ENCODE peak calls at places on chromosomes 3 and 15, in eight cellular contexts. K is psoas muscle, N is fibroblast of lung, V is sigmoid colon, U is adrenal gland, Z is ovary, S is lower lobe of right lung, M is ascending aorta. D is an unnamed sample.

GRCh38 chr15:62749445-62749844 is 293.1 kb upstream of the TPM1 start:
- DNase-seq in Z (no peak), S (no peak), U (no peak), V (no peak), M (no peak), K (no peak), N (peak; percentile 34), D (no peak)

GRCh38 chr15:74206801-74207281 is 4.3 kb upstream of the STRA6 start:
- DNase-seq in S (no peak), U (no peak), N (peak; percentile 83), V (no peak), M (no peak), K (no peak), Z (no peak), D (no peak)

GRCh38 chr15:55770261-55770660 is 27.3 kb upstream of the PRTG start:
- DNase-seq in U (no peak), V (no peak), S (no peak), M (no peak), K (no peak), Z (no peak), N (no peak), D (no peak)

GRCh38 chr15:42153874-42154575 is 2.4 kb downstream of the PLA2G4F start:
- DNase-seq in S (peak; percentile 71), V (no peak), U (no peak), K (no peak), N (no peak), Z (no peak), M (no peak), D (no peak)

GRCh38 chr15:29270169-29270955 is 740 bp upstream of the NSMCE3 start:
- DNase-seq in V (no peak), S (no peak), Z (no peak), M (no peak), N (peak; percentile 49), U (peak; percentile 8), K (no peak), D (no peak)

GRCh38 chr3:141427764-141428163 is 59.1 kb upstream of the RASA2 start:
- DNase-seq in V (no peak), M (no peak), N (no peak), U (no peak), S (no peak), K (no peak), Z (no peak), D (peak; percentile 65)

GRCh38 chr3:83926291-83926690 is 1032.5 kb upstream of the CADM2 start:
- DNase-seq in M (no peak), K (no peak), Z (no peak), S (no peak), N (no peak), V (no peak), U (no peak), D (no peak)

GRCh38 chr3:70744536-70744935 is 432.1 kb upstream of the MDFIC2 start:
- DNase-seq in S (no peak), U (no peak), Z (no peak), N (peak; percentile 23), V (no peak), K (no peak), M (no peak), D (no peak)

GRCh38 chr3:15271785-15272381 is 60.5 kb downstream of the SH3BP5 start:
- DNase-seq in N (no peak), V (peak; percentile 80), Z (no peak), S (peak; percentile 80), U (peak; percentile 61), K (peak; percentile 61), M (no peak), D (no peak)

DNA sequence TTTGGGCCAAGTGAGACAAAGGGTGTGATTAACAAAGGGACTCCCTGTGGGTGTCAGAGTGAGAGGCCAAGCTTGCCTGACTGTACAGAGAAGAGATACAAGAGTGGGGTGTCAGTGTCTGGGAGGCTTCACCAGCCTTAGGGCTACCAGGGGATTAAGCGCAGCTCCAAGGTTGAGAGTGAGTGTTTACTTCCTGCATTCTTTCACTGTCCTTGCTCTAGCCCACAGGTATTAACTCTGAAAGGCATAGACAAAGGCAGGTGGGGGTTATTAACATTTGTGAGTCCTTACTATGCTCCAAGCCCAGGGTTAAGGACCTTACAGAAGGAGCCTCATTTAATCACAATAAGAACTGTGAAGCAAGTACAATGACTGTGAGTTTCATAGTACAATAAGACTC is 107.6 kb downstream of the IL20RB start:
- DNase-seq in Z (no peak), M (no peak), U (no peak), V (no peak), N (no peak), S (no peak), K (no peak), D (no peak)
- H3K27ac ChIP-seq in Z (no peak overlapping the region), M (no peak overlapping the region), U (no peak overlapping the region), V (no peak overlapping the region), N (no peak overlapping the region), S (no peak overlapping the region), K (no peak overlapping the region), D (no peak overlapping the region)

GRCh38 chr15:80620141-80620540 is 75.0 kb upstream of the ABHD17C start:
- DNase-seq in S (no peak), N (no peak), V (no peak), K (no peak), M (no peak), U (no peak), Z (no peak), D (no peak)

GRCh38 chr15:80618666-80619481 is 76.2 kb upstream of the ABHD17C start:
- DNase-seq in V (no peak), M (no peak), Z (no peak), K (no peak), S (no peak), U (no peak), N (no peak), D (no peak)

GRCh38 chr15:80620931-80621330 is 74.2 kb upstream of the ABHD17C start:
- DNase-seq in N (no peak), M (no peak), V (no peak), K (no peak), Z (no peak), U (no peak), S (no peak), D (no peak)

GRCh38 chr15:80615783-80616391 is 79.2 kb upstream of the ABHD17C start:
- DNase-seq in U (peak; percentile 89), S (peak; percentile 79), M (no peak), K (peak; percentile 68), Z (peak; percentile 64), V (peak; percentile 81), N (peak; percentile 54), D (peak; percentile 55)

DNA sequence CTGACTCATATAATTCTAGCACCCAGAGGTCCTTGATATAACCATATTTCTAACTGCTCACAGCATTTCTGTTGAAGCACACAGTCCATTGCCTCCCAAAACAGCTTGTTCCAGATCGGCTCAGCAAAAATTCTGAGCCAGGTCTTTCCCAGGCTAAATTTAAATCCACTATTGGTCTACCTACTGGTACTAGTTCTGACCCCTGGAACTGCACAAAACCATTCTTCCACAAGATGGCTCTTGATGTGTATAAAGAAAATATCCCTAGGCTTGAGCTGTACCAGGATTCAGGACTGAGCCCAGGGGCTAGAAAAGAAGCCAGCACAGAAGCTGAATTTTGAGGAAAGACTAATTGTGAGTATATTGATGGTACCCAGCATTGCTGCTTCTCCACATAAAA is 75.4 kb upstream of the ABHD17C start:
- DNase-seq in Z (no peak), U (no peak), N (no peak), V (no peak), K (no peak), M (no peak), S (no peak), D (peak; percentile 17)
- TF ChIP-seq CTCF in Z (no peak), U (peak; percentile 30), N (peak; percentile 34), V (no peak), K (peak; percentile 35), M (no peak), S (peak; percentile 24), D (peak; percentile 11)

GRCh38 chr15:95620934-95621579 is 709.4 kb upstream of the NR2F2 start:
- DNase-seq in M (no peak), U (no peak), Z (no peak), V (no peak), K (no peak), N (peak; percentile 10), S (no peak), D (no peak)
- H3K4me3 ChIP-seq in M (no peak overlapping the region), U (no peak overlapping the region), Z (no peak overlapping the region), V (no peak overlapping the region), K (no peak overlapping the region), N (no peak overlapping the region), S (no peak overlapping the region), D (no peak overlapping the region)

DNA sequence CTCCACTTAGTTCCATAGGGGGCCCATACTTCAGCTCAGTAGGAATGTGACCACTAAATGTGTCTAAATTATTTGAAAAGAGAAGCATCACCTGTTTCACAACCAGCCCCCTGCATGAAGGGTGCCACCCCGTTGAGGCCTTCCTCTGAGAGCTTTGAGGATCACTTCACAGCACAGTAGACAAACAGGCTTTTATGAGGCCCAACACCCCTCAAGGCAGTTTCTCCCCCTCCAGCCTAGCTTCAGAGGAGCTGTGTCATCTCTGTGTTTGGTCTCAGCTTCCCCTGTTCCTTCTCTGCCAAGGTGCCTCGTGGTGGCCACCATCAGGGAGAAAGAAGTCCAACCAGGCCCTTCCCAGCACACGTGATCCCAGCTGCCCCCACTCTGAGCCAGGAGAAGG is 21.5 kb upstream of the DUSP7 start:
- DNase-seq in K (no peak), V (no peak), S (no peak), M (no peak), N (no peak), U (no peak), Z (no peak), D (no peak)
- H3K27ac ChIP-seq in K (no peak overlapping the region), V (peak overlapping the region; percentile 59), S (peak overlapping the region; percentile 71), M (peak overlapping the region; percentile 80), N (no peak overlapping the region), U (peak overlapping the region; percentile 91), Z (peak overlapping the region; percentile 43), D (no peak overlapping the region)

GRCh38 chr3:194869482-194870169 is 183.9 kb downstream of the FAM43A start:
- DNase-seq in U (no peak), M (no peak), V (no peak), Z (no peak), K (no peak), N (peak; percentile 68), S (no peak), D (no peak)
- TF ChIP-seq CTCF in U (no peak), M (no peak), V (no peak), Z (no peak), K (no peak), N (no peak), S (no peak), D (no peak)

DNA sequence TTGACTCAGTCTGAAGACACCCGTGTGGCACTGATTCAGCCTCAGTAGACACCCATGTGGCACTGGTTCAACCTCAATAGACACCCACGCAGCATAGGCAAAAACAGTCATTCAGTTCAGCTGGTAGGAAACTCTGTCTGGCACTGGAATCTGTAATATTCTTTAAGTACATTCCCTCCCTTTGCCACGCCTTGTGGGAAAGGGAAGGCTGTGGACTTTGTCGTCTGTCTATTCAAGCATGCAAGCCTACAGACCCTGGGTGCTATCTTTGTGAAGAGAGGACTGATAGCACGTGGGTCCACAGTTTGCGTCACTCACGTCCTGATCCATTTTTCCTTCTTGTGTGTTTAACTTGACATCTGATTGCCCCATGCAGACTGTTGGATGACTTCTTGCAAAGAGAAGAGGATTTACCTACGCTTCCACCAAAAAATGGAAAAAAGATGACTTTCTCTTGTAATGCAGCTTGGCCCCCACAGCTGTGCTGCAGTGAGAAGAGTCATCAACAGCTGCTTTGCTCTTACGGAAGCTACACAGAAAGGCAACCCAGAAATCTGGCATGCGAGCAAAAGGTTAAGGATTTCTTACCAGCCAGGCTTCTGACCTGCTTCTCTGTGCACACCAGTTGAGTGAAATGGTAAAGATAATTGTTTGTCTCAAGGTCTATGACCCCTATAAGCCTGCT is 278.1 kb downstream of the ULK4 start:
- DNase-seq in U (no peak), Z (no peak), S (no peak), N (peak; percentile 86), K (no peak), M (no peak), V (no peak), D (no peak)
- H3K4me3 ChIP-seq in U (no peak overlapping the region), Z (no peak overlapping the region), S (no peak overlapping the region), N (no peak overlapping the region), K (no peak overlapping the region), M (no peak overlapping the region), V (no peak overlapping the region), D (no peak overlapping the region)

GRCh38 chr15:78837131-78837530 is 25.9 kb upstream of the ADAMTS7 start:
- DNase-seq in U (no peak), S (no peak), Z (no peak), V (no peak), N (no peak), M (no peak), K (no peak), D (no peak)
- H3K27ac ChIP-seq in U (no peak overlapping the region), S (no peak overlapping the region), Z (no peak overlapping the region), V (no peak overlapping the region), N (no peak overlapping the region), M (no peak overlapping the region), K (no peak overlapping the region), D (no peak overlapping the region)